ENCODE peak calls at places on chromosomes 11 and 22, in four cellular contexts. One of them, this sample, is unnamed.

GRCh38 chr11:112616292-112617088 is 344.7 kb upstream of the NCAM1 start:
- DNase-seq in T-helper 1 cell: no peak
- DNase-seq in iris pigment epithelial cell: no peak
- DNase-seq in HuH-7.5: no peak
- DNase-seq in this sample: no peak

GRCh38 chr11:134124660-134125451 is 56.0 kb downstream of the JAM3 start:
- DNase-seq in HuH-7.5: no peak
- DNase-seq in T-helper 1 cell: no peak
- DNase-seq in iris pigment epithelial cell: peak
- DNase-seq in this sample: no peak

GRCh38 chr11:12091957-12092558 is 18.3 kb upstream of the MICAL2 start:
- DNase-seq in T-helper 1 cell: no peak
- DNase-seq in HuH-7.5: no peak
- DNase-seq in iris pigment epithelial cell: no peak
- DNase-seq in this sample: no peak

GRCh38 chr22:20235453-20235991 is 32.6 kb downstream of the RTN4R start:
- DNase-seq in HuH-7.5: no peak
- DNase-seq in iris pigment epithelial cell: no peak
- DNase-seq in T-helper 1 cell: no peak
- DNase-seq in this sample: no peak

GRCh38 chr11:76671626-76672309 is 1.2 kb upstream of the LRRC32 start:
- DNase-seq in HuH-7.5: no peak
- DNase-seq in iris pigment epithelial cell: no peak
- DNase-seq in T-helper 1 cell: no peak
- DNase-seq in this sample: no peak

GRCh38 chr22:36951746-36952145 is 38.3 kb downstream of the CSF2RB start:
- DNase-seq in T-helper 1 cell: no peak
- DNase-seq in iris pigment epithelial cell: no peak
- DNase-seq in HuH-7.5: no peak
- DNase-seq in this sample: no peak

GRCh38 chr11:57049749-57050148 is 61.0 kb downstream of the OR5AK2 start:
- DNase-seq in HuH-7.5: no peak
- DNase-seq in iris pigment epithelial cell: no peak
- DNase-seq in T-helper 1 cell: no peak
- DNase-seq in this sample: no peak

GRCh38 chr11:60740573-60740972 is 16.1 kb downstream of the MS4A18 start:
- DNase-seq in iris pigment epithelial cell: no peak
- DNase-seq in T-helper 1 cell: no peak
- DNase-seq in HuH-7.5: no peak
- DNase-seq in this sample: no peak

GRCh38 chr11:35321532-35322320 is 97.6 kb downstream of the SLC1A2 start:
- DNase-seq in T-helper 1 cell: no peak
- DNase-seq in iris pigment epithelial cell: peak
- DNase-seq in HuH-7.5: no peak
- DNase-seq in this sample: peak

GRCh38 chr11:81255905-81256304 is 1477.8 kb downstream of the FAM181B start:
- DNase-seq in iris pigment epithelial cell: no peak
- DNase-seq in T-helper 1 cell: no peak
- DNase-seq in HuH-7.5: no peak
- DNase-seq in this sample: no peak

GRCh38 chr11:97525273-97525672 is 1135.5 kb downstream of the JRKL start:
- DNase-seq in HuH-7.5: no peak
- DNase-seq in iris pigment epithelial cell: no peak
- DNase-seq in T-helper 1 cell: no peak
- DNase-seq in this sample: no peak

GRCh38 chr11:47538741-47539575 is 14.0 kb downstream of the CELF1 start:
- DNase-seq in HuH-7.5: no peak
- DNase-seq in iris pigment epithelial cell: no peak
- DNase-seq in T-helper 1 cell: no peak
- DNase-seq in this sample: no peak

This sample was measured in RPMI7951.